ENCODE peak calls at places on chromosomes 16 and 17, in seven cellular contexts. B, K, W, F, Z, S and C are unnamed samples.

GRCh38 chr17:1039511-1040215 is 42.7 kb downstream of the TIMM22 start:
- DNase-seq in Z (no peak), S (no peak), F (peak), K (no peak), B (no peak), W (no peak), C (no peak)

GRCh38 chr17:32859857-32860525 is 16.9 kb downstream of the MYO1D start:
- DNase-seq in K (no peak), F (no peak), Z (no peak), B (no peak), S (no peak), W (no peak), C (no peak)

GRCh38 chr16:66403531-66404145 is 23.5 kb upstream of the BEAN1 start:
- DNase-seq in F (no peak), K (no peak), S (no peak), B (no peak), W (no peak), Z (no peak), C (no peak)

GRCh38 chr16:252366-253337 is 18.0 kb downstream of the FAM234A start:
- DNase-seq in W (no peak), B (no peak), S (no peak), K (no peak), F (no peak), Z (no peak), C (no peak)

GRCh38 chr17:28338056-28338768 is 2.7 kb downstream of the TNFAIP1 start:
- DNase-seq in B (no peak), W (no peak), F (no peak), K (no peak), Z (no peak), S (no peak), C (no peak)

GRCh38 chr16:35188288-35189155 is 1729.1 kb downstream of the TP53TG3F start:
- DNase-seq in B (no peak), K (no peak), Z (no peak), W (no peak), F (no peak), S (no peak), C (peak)

GRCh38 chr16:88389621-88390160 is 6.9 kb downstream of the ZNF469 start:
- DNase-seq in F (no peak), Z (no peak), S (no peak), K (no peak), W (no peak), B (no peak), C (no peak)

GRCh38 chr17:77256710-77257109 is 115.9 kb downstream of the SEC14L1 start:
- DNase-seq in S (no peak), Z (no peak), K (no peak), W (peak), B (no peak), F (no peak), C (no peak)

GRCh38 chr17:9409026-9409425 is 166.6 kb downstream of the STX8 start:
- DNase-seq in F (no peak), Z (no peak), K (no peak), B (no peak), S (no peak), W (no peak), C (no peak)

GRCh38 chr16:57184890-57185445 is 871 bp downstream of the PSME3IP1 start:
- DNase-seq in Z (no peak), F (no peak), B (no peak), W (no peak), S (no peak), K (no peak), C (no peak)

GRCh38 chr17:35713069-35713728 is 18.2 kb upstream of the RASL10B start:
- DNase-seq in W (no peak), B (peak), K (no peak), F (no peak), Z (no peak), S (peak), C (peak)

GRCh38 chr16:48540222-48540900 is 69.6 kb downstream of the N4BP1 start:
- DNase-seq in Z (no peak), K (no peak), B (no peak), S (no peak), F (no peak), W (no peak), C (no peak)